ENCODE peak calls at places on chromosomes 2 and 18, in four cellular contexts. Y is H4, G is GM04503, L is HEK293T. K is an unnamed sample.

GRCh38 chr2:70616168-70616694 is 62.6 kb upstream of the TGFA start:
- DNase-seq in Y (no peak), G (no peak), L (no peak), K (no peak)

GRCh38 chr2:191401287-191401686 is 156.1 kb downstream of the MYO1B start:
- DNase-seq in Y (no peak), G (peak; percentile 85), L (no peak), K (peak; percentile 74)

GRCh38 chr2:67215214-67215613 is 181.9 kb upstream of the ETAA1 start:
- DNase-seq in Y (peak; percentile 78), G (no peak), L (peak; percentile 72), K (peak; percentile 73)

GRCh38 chr2:76613330-76613729 is 902.6 kb upstream of the GCFC2 start:
- DNase-seq in Y (no peak), G (no peak), L (no peak), K (no peak)

GRCh38 chr2:203484266-203485112 is 50.6 kb downstream of the RAPH1 start:
- DNase-seq in Y (peak; percentile 43), G (no peak), L (no peak), K (peak; percentile 56)

GRCh38 chr18:24514439-24514838 is 54.0 kb downstream of the HRH4 start:
- DNase-seq in Y (peak; percentile 67), G (no peak), L (peak; percentile 77), K (peak; percentile 55)

GRCh38 chr2:233125455-233126065 is 65.4 kb downstream of the INPP5D start:
- DNase-seq in Y (no peak), G (no peak), L (no peak), K (no peak)

GRCh38 chr2:218006741-218007140 is 3.9 kb upstream of the TNS1 start:
- DNase-seq in Y (no peak), G (no peak), L (no peak), K (no peak)

GRCh38 chr2:20989404-20989803 is 54.5 kb downstream of the APOB start:
- DNase-seq in Y (no peak), G (no peak), L (no peak), K (no peak)

GRCh38 chr2:65800998-65801397 is 368.6 kb upstream of the SPRED2 start:
- DNase-seq in Y (no peak), G (no peak), L (peak; percentile 30), K (peak; percentile 45)

GRCh38 chr18:44936485-44936884 is 255.8 kb downstream of the SETBP1 start:
- DNase-seq in Y (no peak), G (no peak), L (no peak), K (no peak)

GRCh38 chr2:201909961-201910361 is 103.6 kb downstream of the CDK15 start:
- DNase-seq in Y (peak; percentile 51), G (no peak), L (no peak), K (no peak)

GRCh38 chr18:11963991-11964484 is 17.3 kb upstream of the IMPA2 start:
- DNase-seq in Y (no peak), G (peak; percentile 49), L (peak; percentile 18), K (no peak)

GRCh38 chr2:232214053-232214452 is 164.5 kb upstream of the ALPP start:
- DNase-seq in Y (no peak), G (no peak), L (no peak), K (no peak)

GRCh38 chr2:669323-669722 is 7.9 kb downstream of the TMEM18 start:
- DNase-seq in Y (no peak), G (no peak), L (no peak), K (no peak)

GRCh38 chr2:68185541-68186164 is 28.0 kb downstream of the PNO1 start:
- DNase-seq in Y (peak; percentile 48), G (no peak), L (peak; percentile 59), K (peak; percentile 59)

GRCh38 chr2:159211447-159212396 is 74.8 kb downstream of the WDSUB1 start:
- DNase-seq in Y (no peak), G (no peak), L (no peak), K (peak; percentile 12)

GRCh38 chr18:79765491-79766245 is 32.1 kb upstream of the KCNG2 start:
- DNase-seq in Y (no peak), G (no peak), L (no peak), K (no peak)

GRCh38 chr2:230873670-230874401 is 9.1 kb downstream of the ITM2C start:
- DNase-seq in Y (no peak), G (no peak), L (no peak), K (no peak)

GRCh38 chr2:42421601-42422252 is 60.7 kb upstream of the COX7A2L start:
- DNase-seq in Y (no peak), G (no peak), L (no peak), K (no peak)

GRCh38 chr18:59001166-59001565 is 136.5 kb downstream of the ZNF532 start:
- DNase-seq in Y (no peak), G (no peak), L (no peak), K (no peak)

GRCh38 chr2:9076210-9076609 is 72.7 kb upstream of the MBOAT2 start:
- DNase-seq in Y (no peak), G (no peak), L (no peak), K (no peak)

GRCh38 chr18:24534737-24535136 is 74.3 kb downstream of the HRH4 start:
- DNase-seq in Y (no peak), G (no peak), L (no peak), K (no peak)

GRCh38 chr2:118221952-118222594 is 133.8 kb downstream of the INSIG2 start:
- DNase-seq in Y (peak; percentile 71), G (peak; percentile 47), L (peak; percentile 59), K (peak; percentile 30)

GRCh38 chr2:9774266-9774665 is 69.0 kb upstream of the TAF1B start:
- DNase-seq in Y (no peak), G (no peak), L (no peak), K (no peak)

GRCh38 chr2:43539991-43540860 is 55.6 kb downstream of the THADA start:
- DNase-seq in Y (peak; percentile 30), G (peak; percentile 95), L (no peak), K (no peak)

GRCh38 chr2:65300772-65301711 is 73.4 kb downstream of the ACTR2 start:
- DNase-seq in Y (peak; percentile 59), G (peak; percentile 77), L (no peak), K (peak; percentile 61)

GRCh38 chr2:204027105-204027504 is 90.5 kb downstream of the ICOS start:
- DNase-seq in Y (no peak), G (no peak), L (no peak), K (peak; percentile 71)

GRCh38 chr2:121731366-121731765 is 5.3 kb downstream of the NIFK start:
- DNase-seq in Y (no peak), G (no peak), L (no peak), K (no peak)

GRCh38 chr18:49561377-49562193 is at the start of gene LIPG:
- DNase-seq in Y (no peak), G (no peak), L (peak; percentile 64), K (peak; percentile 76)

GRCh38 chr18:22848618-22849017 is 84.5 kb upstream of the RBBP8 start:
- DNase-seq in Y (no peak), G (no peak), L (no peak), K (no peak)

GRCh38 chr2:176075476-176075875 is 8.3 kb downstream of the EVX2 start:
- DNase-seq in Y (no peak), G (no peak), L (no peak), K (peak; percentile 89)

GRCh38 chr2:55111570-55112228 is 61.4 kb upstream of the RTN4 start:
- DNase-seq in Y (peak; percentile 98), G (peak; percentile 86), L (peak; percentile 63), K (peak; percentile 94)

GRCh38 chr2:196205891-196206408 is 34.6 kb upstream of the STK17B start:
- DNase-seq in Y (no peak), G (peak; percentile 64), L (no peak), K (no peak)

GRCh38 chr18:36360256-36360909 is 62.9 kb downstream of the FHOD3 start:
- DNase-seq in Y (no peak), G (no peak), L (no peak), K (no peak)

GRCh38 chr2:65388051-65388531 is 44.3 kb downstream of the SPRED2 start:
- DNase-seq in Y (no peak), G (no peak), L (no peak), K (no peak)

GRCh38 chr2:64221935-64222334 is 77.7 kb upstream of the PELI1 start:
- DNase-seq in Y (no peak), G (no peak), L (no peak), K (no peak)

K was measured in SJCRH30.